ENCODE peak calls at places on chromosomes 6 and 20, in six cellular contexts. L is pancreas, J is colonic mucosa, M is GM23338, O is neuronal stem cell, X is uterus. U is an unnamed sample.
A peak's percentile ranks its signal among the peaks of the same experiment; 100 is the strongest.

GRCh38 chr6:97668716-97669115 is 385.7 kb upstream of the MMS22L start:
- DNase-seq in J (no peak), X (no peak), M (peak; percentile 37), L (no peak), O (peak; percentile 47), U (no peak)

GRCh38 chr6:7088076-7088742 is 19.6 kb upstream of the RREB1 start:
- DNase-seq in X (no peak), M (no peak), L (no peak), J (peak; percentile 59), O (no peak), U (no peak)

GRCh38 chr20:13187899-13188298 is 33.2 kb upstream of the ISM1 start:
- DNase-seq in L (no peak), X (no peak), O (no peak), M (no peak), J (no peak), U (no peak)

GRCh38 chr6:105191351-105191750 is 11.5 kb upstream of the POPDC3 start:
- DNase-seq in L (no peak), J (no peak), X (no peak), M (no peak), O (no peak), U (no peak)

GRCh38 chr6:106894978-106895702 is 79.4 kb downstream of the CD24 start:
- DNase-seq in L (no peak), X (no peak), J (no peak), O (no peak), M (peak; percentile 17), U (peak; percentile 78)

GRCh38 chr6:31132806-31133205 is 6.1 kb downstream of the PSORS1C2 start:
- DNase-seq in X (no peak), J (no peak), O (no peak), M (no peak), L (no peak), U (no peak)

GRCh38 chr6:11497881-11498280 is 39.7 kb upstream of the TMEM170B start:
- DNase-seq in X (no peak), M (no peak), J (no peak), L (no peak), O (no peak), U (peak; percentile 27)

GRCh38 chr6:100176321-100176950 is 182.4 kb upstream of the MCHR2 start:
- DNase-seq in X (no peak), J (no peak), O (no peak), L (no peak), M (peak; percentile 57), U (no peak)

GRCh38 chr6:46287043-46287442 is 116.3 kb upstream of the ENPP5 start:
- DNase-seq in L (no peak), J (no peak), X (no peak), O (no peak), M (no peak), U (no peak)

GRCh38 chr20:17849901-17850673 is 118.5 kb downstream of the SNX5 start:
- DNase-seq in M (no peak), X (peak; percentile 79), O (no peak), J (no peak), L (no peak), U (peak; percentile 82)

GRCh38 chr20:16803965-16804792 is 56.0 kb downstream of the OTOR start:
- DNase-seq in J (peak; percentile 39), L (peak; percentile 20), O (peak; percentile 72), M (peak; percentile 82), X (no peak), U (no peak)

GRCh38 chr6:10875026-10875425 is 6.8 kb downstream of the GCM2 start:
- DNase-seq in M (no peak), L (no peak), J (no peak), X (no peak), O (no peak), U (no peak)

GRCh38 chr6:145600299-145600698 is 135.0 kb downstream of the EPM2A start:
- DNase-seq in M (no peak), O (no peak), J (no peak), X (no peak), L (no peak), U (no peak)

GRCh38 chr6:105835373-105835772 is 250.8 kb upstream of the PRDM1 start:
- DNase-seq in L (no peak), O (peak; percentile 27), X (no peak), J (no peak), M (peak; percentile 79), U (peak; percentile 12)

GRCh38 chr6:22392711-22393110 is 95.9 kb upstream of the PRL start:
- DNase-seq in M (no peak), X (no peak), L (no peak), O (no peak), J (no peak), U (no peak)

GRCh38 chr6:45959534-45960195 is 56.0 kb downstream of the CLIC5 start:
- DNase-seq in L (no peak), X (no peak), M (no peak), O (no peak), J (no peak), U (peak; percentile 51)

GRCh38 chr20:45328451-45328850 is 19.8 kb downstream of the SDC4 start:
- DNase-seq in J (no peak), L (no peak), O (no peak), X (no peak), M (no peak), U (no peak)

GRCh38 chr6:97674802-97675201 is 391.8 kb upstream of the MMS22L start:
- DNase-seq in M (no peak), X (no peak), O (no peak), L (no peak), J (no peak), U (no peak)

GRCh38 chr6:161363286-161363685 is 89.4 kb upstream of the AGPAT4 start:
- DNase-seq in J (no peak), X (no peak), L (no peak), O (no peak), M (no peak), U (no peak)

GRCh38 chr6:36273067-36273466 is 3.2 kb downstream of the PNPLA1 start:
- DNase-seq in O (no peak), L (no peak), M (no peak), J (no peak), X (no peak), U (no peak)

GRCh38 chr6:78746457-78746856 is 120.9 kb upstream of the IRAK1BP1 start:
- DNase-seq in X (no peak), M (no peak), J (no peak), O (no peak), L (no peak), U (no peak)

GRCh38 chr6:118080547-118080946 is 173.5 kb downstream of the SLC35F1 start:
- DNase-seq in O (no peak), X (no peak), J (no peak), M (peak; percentile 60), L (no peak), U (no peak)

GRCh38 chr6:116514103-116514502 is 2.7 kb downstream of the CALHM5 start:
- DNase-seq in O (no peak), X (no peak), J (no peak), M (no peak), L (no peak), U (no peak)

GRCh38 chr6:99241905-99242534 is 107.5 kb downstream of the FAXC start:
- DNase-seq in M (peak; percentile 74), L (no peak), J (no peak), X (no peak), O (peak; percentile 35), U (peak; percentile 3)

GRCh38 chr6:145963216-145964068 is 716 bp downstream of the SHPRH start:
- DNase-seq in L (peak; percentile 51), O (peak; percentile 1), J (peak; percentile 54), X (no peak), M (peak; percentile 62), U (no peak)

GRCh38 chr6:53623497-53623896 is 42.1 kb downstream of the KLHL31 start:
- DNase-seq in X (no peak), J (no peak), L (no peak), M (no peak), O (no peak), U (no peak)
- H3K27ac ChIP-seq in X (no peak overlapping the region), J (no peak overlapping the region), L (no peak overlapping the region), M (no peak overlapping the region), O (no peak overlapping the region), U (peak overlapping the region; percentile 59)

GRCh38 chr6:90184334-90185298 is 112.0 kb downstream of the BACH2 start:
- DNase-seq in J (no peak), X (no peak), O (no peak), L (no peak), M (no peak), U (peak; percentile 57)
- H3K27ac ChIP-seq in J (no peak overlapping the region), X (no peak overlapping the region), O (no peak overlapping the region), L (peak overlapping the region; percentile 61), M (no peak overlapping the region), U (peak overlapping the region; percentile 13)

DNA sequence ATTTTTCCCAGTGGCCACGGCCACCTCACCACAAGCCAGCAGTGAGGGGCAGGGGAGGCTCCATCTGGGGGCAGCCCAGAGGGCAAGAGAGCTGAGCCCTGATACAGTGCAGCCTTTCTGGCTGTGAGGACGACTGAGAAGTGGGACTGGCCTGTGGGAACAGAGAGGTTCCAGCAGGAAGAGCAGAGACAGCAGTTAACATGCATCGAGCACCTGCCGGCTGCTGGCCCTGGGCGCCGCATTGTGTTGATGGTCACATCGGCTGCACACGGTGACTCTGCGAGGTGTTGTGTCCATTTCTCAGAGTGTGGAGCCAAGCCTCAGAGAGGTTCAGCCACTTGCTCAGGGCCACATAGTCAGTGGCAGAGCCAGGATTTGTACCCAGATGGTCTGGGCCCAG is 9.8 kb downstream of the FOXS1 start:
- DNase-seq in M (no peak), X (no peak), L (no peak), O (no peak), J (no peak), U (no peak)
- H3K27ac ChIP-seq in M (no peak overlapping the region), X (peak overlapping the region; percentile 17), L (no peak overlapping the region), O (no peak overlapping the region), J (no peak overlapping the region), U (no peak overlapping the region)

GRCh38 chr20:57007171-57007540 is 259.3 kb downstream of the BMP7 start:
- DNase-seq in X (no peak), J (no peak), M (no peak), L (no peak), O (no peak), U (no peak)
- H3K27ac ChIP-seq in X (peak overlapping the region; percentile 86), J (no peak overlapping the region), M (no peak overlapping the region), L (no peak overlapping the region), O (peak overlapping the region; percentile 27), U (no peak overlapping the region)

GRCh38 chr20:23318347-23318746 is 32.2 kb upstream of the NXT1 start:
- DNase-seq in X (no peak), M (no peak), L (no peak), O (no peak), J (no peak), U (no peak)

GRCh38 chr20:23316626-23317025 is 34.0 kb upstream of the NXT1 start:
- DNase-seq in M (no peak), J (no peak), X (no peak), L (no peak), O (no peak), U (no peak)

GRCh38 chr20:23325107-23325506 is 25.5 kb upstream of the NXT1 start:
- DNase-seq in J (no peak), L (no peak), M (no peak), O (no peak), X (no peak), U (no peak)

GRCh38 chr20:23317081-23317480 is 33.5 kb upstream of the NXT1 start:
- DNase-seq in L (no peak), J (no peak), M (no peak), X (no peak), O (no peak), U (no peak)

DNA sequence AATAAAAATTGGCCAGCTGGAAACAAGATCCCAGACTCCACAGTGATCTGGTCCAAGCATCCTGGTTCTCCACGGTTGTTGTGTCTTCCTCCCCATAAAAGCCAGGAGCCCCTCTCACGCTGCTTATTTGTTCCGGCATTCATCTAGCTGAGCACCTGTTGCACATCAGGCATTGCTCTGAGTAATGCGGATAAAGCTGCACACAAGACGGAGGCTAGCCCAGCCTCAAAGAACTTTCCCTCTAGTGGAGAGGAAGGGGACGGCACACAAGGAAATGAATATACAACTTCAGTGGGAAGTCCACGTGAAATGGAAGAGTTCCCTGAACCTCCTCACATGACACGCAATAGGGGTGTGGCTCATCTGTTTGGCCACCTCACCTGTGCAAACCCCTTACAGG is 30.3 kb upstream of the NXT1 start:
- DNase-seq in X (no peak), M (peak; percentile 47), O (no peak), J (no peak), L (no peak), U (no peak)
- H3K27ac ChIP-seq in X (no peak overlapping the region), M (no peak overlapping the region), O (no peak overlapping the region), J (no peak overlapping the region), L (no peak overlapping the region), U (no peak overlapping the region)